ENCODE peak calls at places on chromosomes 6 and 20, in ten cellular contexts. C is MM.1S, P is cardiac muscle cell, J is kidney, M is adrenal gland, Z is thoracic aorta, D is left ventricle myocardium inferior, A is tibial artery, O is uterus, T is lower lobe of right lung. F is an unnamed sample.

GRCh38 chr6:6643398-6643797 is 54.9 kb downstream of the LY86 start:
- DNase-seq in A (no peak), M (no peak), C (no peak), P (no peak), J (no peak), T (no peak), Z (no peak), O (no peak), D (no peak), F (no peak)

GRCh38 chr6:147078602-147079001 is 125.6 kb upstream of the STXBP5 start:
- DNase-seq in A (no peak), Z (no peak), C (no peak), M (no peak), D (no peak), T (no peak), O (no peak), P (no peak), J (no peak), F (no peak)

GRCh38 chr6:31510007-31510406 is 12.1 kb downstream of the MICB start:
- DNase-seq in A (no peak), M (no peak), J (no peak), T (no peak), O (no peak), Z (no peak), P (no peak), C (no peak), D (no peak), F (no peak)

GRCh38 chr6:9563996-9564395 is 850.9 kb downstream of the TFAP2A start:
- DNase-seq in P (no peak), D (no peak), O (no peak), M (no peak), A (no peak), Z (no peak), T (no peak), J (no peak), C (no peak), F (no peak)

GRCh38 chr6:167985911-167986595 is 11.4 kb upstream of the KIF25 start:
- DNase-seq in Z (no peak), O (no peak), P (no peak), T (no peak), C (no peak), A (no peak), D (no peak), J (no peak), M (no peak), F (no peak)

GRCh38 chr20:18326990-18327389 is 38.7 kb downstream of the ZNF133 start:
- DNase-seq in D (no peak), P (no peak), Z (no peak), J (no peak), C (no peak), A (no peak), M (no peak), T (no peak), O (no peak), F (no peak)

GRCh38 chr20:44186674-44187053 is 324 bp downstream of the JPH2 start:
- DNase-seq in A (no peak), J (no peak), M (no peak), O (no peak), C (no peak), Z (no peak), P (no peak), D (no peak), T (no peak), F (no peak)

GRCh38 chr20:38373231-38373867 is 27.1 kb downstream of the LBP start:
- DNase-seq in A (peak; percentile 48), M (peak; percentile 29), T (no peak), P (no peak), J (no peak), C (no peak), D (no peak), Z (no peak), O (peak; percentile 34), F (no peak)

GRCh38 chr20:56706867-56707360 is 77.8 kb downstream of the TFAP2C start:
- DNase-seq in M (no peak), T (no peak), A (no peak), C (no peak), P (no peak), O (no peak), D (no peak), J (no peak), Z (no peak), F (no peak)

GRCh38 chr20:22796465-22797077 is 212.2 kb upstream of the FOXA2 start:
- DNase-seq in O (no peak), A (no peak), D (no peak), T (no peak), P (no peak), J (no peak), M (no peak), Z (no peak), C (no peak), F (no peak)

GRCh38 chr6:32332433-32332832 is 39.3 kb downstream of the TSBP1 start:
- DNase-seq in A (no peak), C (no peak), Z (no peak), P (no peak), J (no peak), O (no peak), D (no peak), M (no peak), T (no peak), F (no peak)

GRCh38 chr6:35955970-35956369 is 35.1 kb upstream of the SRPK1 start:
- DNase-seq in D (no peak), Z (no peak), J (no peak), T (no peak), M (no peak), C (no peak), O (no peak), P (no peak), A (no peak), F (no peak)
- TF ChIP-seq CTCF in D (no peak), Z (no peak), J (no peak), T (peak; percentile 22), M (no peak), C (no peak), O (no peak), P (peak; percentile 12), A (no peak), F (peak; percentile 42)

GRCh38 chr6:141635621-141636020 is 497.1 kb upstream of the GJE1 start:
- DNase-seq in M (no peak), T (no peak), A (no peak), C (no peak), P (no peak), D (no peak), Z (no peak), O (no peak), J (no peak), F (no peak)

GRCh38 chr6:141641951-141642350 is 490.8 kb upstream of the GJE1 start:
- DNase-seq in T (no peak), A (no peak), C (no peak), J (no peak), O (no peak), P (no peak), Z (no peak), M (no peak), D (no peak), F (no peak)

GRCh38 chr6:141641406-141641805 is 491.3 kb upstream of the GJE1 start:
- DNase-seq in M (no peak), A (no peak), T (no peak), P (no peak), Z (no peak), J (no peak), O (no peak), D (no peak), C (no peak), F (no peak)
- TF ChIP-seq CTCF in M (no peak), A (no peak), T (no peak), P (no peak), Z (no peak), J (no peak), O (no peak), D (no peak), C (no peak), F (no peak)

GRCh38 chr6:70103798-70104197 is 199.1 kb downstream of the COL9A1 start:
- DNase-seq in D (no peak), C (no peak), A (no peak), J (no peak), T (no peak), P (no peak), O (no peak), M (no peak), Z (no peak), F (no peak)
- TF ChIP-seq CTCF in D (peak; percentile 49), C (peak; percentile 71), A (no peak), J (peak; percentile 18), T (peak; percentile 35), P (peak; percentile 46), O (no peak), M (peak; percentile 45), Z (no peak), F (no peak)

DNA sequence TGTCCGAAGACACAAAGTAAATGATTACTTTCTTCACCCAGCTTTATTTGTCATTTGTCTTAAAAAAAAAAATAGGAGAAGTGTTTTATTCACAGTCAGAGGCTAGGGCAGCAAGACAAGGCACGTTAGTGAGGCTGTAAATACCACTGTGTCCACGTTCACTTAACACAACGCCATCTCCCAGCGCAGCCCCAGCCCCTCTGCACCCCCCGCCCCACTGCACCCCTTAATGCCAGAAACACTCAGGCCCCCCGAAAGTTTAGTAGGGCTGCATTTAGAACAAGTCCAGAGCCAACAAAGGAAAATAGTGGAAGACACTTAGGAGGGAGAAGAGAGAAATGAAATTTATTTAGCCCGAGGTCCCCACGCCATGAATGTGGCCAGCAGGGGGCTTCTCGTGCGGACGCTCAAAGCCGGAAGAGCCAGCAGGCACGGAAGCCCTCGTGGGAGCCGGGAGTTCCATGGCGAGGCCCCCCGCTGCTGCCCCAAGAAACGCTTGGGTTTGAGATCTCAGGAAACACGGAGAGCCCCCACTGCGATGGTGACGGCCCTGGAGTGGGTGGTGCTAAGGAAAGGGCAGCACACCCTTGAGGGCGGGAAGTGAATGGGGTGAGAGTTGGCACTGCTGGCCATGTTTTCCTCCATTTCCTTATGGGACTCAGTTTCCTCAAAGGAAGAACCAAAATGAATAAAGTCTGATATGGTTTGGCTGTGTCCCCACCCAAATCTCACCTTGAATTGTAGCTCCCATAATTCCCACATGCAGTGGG is 50.2 kb downstream of the IYD start:
- DNase-seq in C (peak; percentile 43), D (peak; percentile 71), Z (no peak), P (peak; percentile 72), M (peak; percentile 70), J (peak; percentile 87), A (peak; percentile 38), O (peak; percentile 50), T (peak; percentile 78), F (peak; percentile 46)
- TF ChIP-seq CTCF in C (peak; percentile 38), D (peak; percentile 83), Z (peak; percentile 81), P (peak; percentile 78), M (peak; percentile 60), J (peak; percentile 64), A (peak; percentile 80), O (peak; percentile 76), T (peak; percentile 72), F (peak; percentile 52)

GRCh38 chr6:117482240-117483003 is at the start of gene DCBLD1:
- DNase-seq in P (peak; percentile 84), O (peak; percentile 60), T (peak; percentile 89), D (peak; percentile 77), Z (peak; percentile 3), J (peak; percentile 94), C (peak; percentile 87), M (peak; percentile 79), A (peak; percentile 69), F (peak; percentile 84)
- TF ChIP-seq CTCF in P (no peak), O (no peak), T (no peak), D (peak; percentile 28), Z (no peak), J (no peak), C (no peak), M (no peak), A (no peak), F (no peak)

GRCh38 chr6:20789162-20789561 is 254.9 kb downstream of the CDKAL1 start:
- DNase-seq in O (no peak), D (no peak), P (no peak), A (no peak), J (no peak), M (no peak), C (no peak), Z (no peak), T (no peak), F (no peak)
- TF ChIP-seq CTCF in O (no peak), D (peak; percentile 57), P (no peak), A (no peak), J (no peak), M (peak; percentile 26), C (no peak), Z (peak; percentile 21), T (no peak), F (no peak)